ENCODE peak calls at places on chromosomes 16 and 17, in nine cellular contexts. One of them, this sample, is unnamed.

GRCh38 chr17:17752822-17753448 is 71.7 kb downstream of the RAI1 start:
- DNase-seq in stimulated activated CD8-positive, alpha-beta memory T cell treated with anti-CD3 and anti-CD28 coated beads, Interleukin-7, amount 100 ng/mL, for 1 hour: no peak
- DNase-seq in activated naive CD8-positive, alpha-beta T cell treated with anti-CD3 and anti-CD28 coated beads for 36 hours: no peak
- DNase-seq in cardiac muscle cell: no peak
- DNase-seq in effector CD4-positive, alpha-beta T cell: no peak
- DNase-seq in activated T-cell treated with anti-CD3 and anti-CD28 coated beads, Interleukin-2, amount 50 U/mL, for 24 hours: no peak
- DNase-seq in HuH-7: no peak
- DNase-seq in effector memory CD4-positive, alpha-beta T cell: no peak
- DNase-seq in KG1: no peak
- DNase-seq in this sample: no peak

GRCh38 chr17:77881545-77881944 is 77.0 kb upstream of the TNRC6C start:
- DNase-seq in activated naive CD8-positive, alpha-beta T cell treated with anti-CD3 and anti-CD28 coated beads for 36 hours: peak; percentile 78
- DNase-seq in activated T-cell treated with anti-CD3 and anti-CD28 coated beads, Interleukin-2, amount 50 U/mL, for 24 hours: peak; percentile 71
- DNase-seq in stimulated activated CD8-positive, alpha-beta memory T cell treated with anti-CD3 and anti-CD28 coated beads, Interleukin-7, amount 100 ng/mL, for 1 hour: peak; percentile 62
- DNase-seq in effector memory CD4-positive, alpha-beta T cell: peak; percentile 72
- DNase-seq in HuH-7: no peak
- DNase-seq in KG1: peak; percentile 80
- DNase-seq in cardiac muscle cell: peak; percentile 90
- DNase-seq in effector CD4-positive, alpha-beta T cell: peak; percentile 54
- DNase-seq in this sample: peak; percentile 72

GRCh38 chr16:26666486-26666885 is 400.2 kb upstream of the C16orf82 start:
- DNase-seq in activated naive CD8-positive, alpha-beta T cell treated with anti-CD3 and anti-CD28 coated beads for 36 hours: no peak
- DNase-seq in effector memory CD4-positive, alpha-beta T cell: no peak
- DNase-seq in KG1: no peak
- DNase-seq in effector CD4-positive, alpha-beta T cell: no peak
- DNase-seq in HuH-7: no peak
- DNase-seq in activated T-cell treated with anti-CD3 and anti-CD28 coated beads, Interleukin-2, amount 50 U/mL, for 24 hours: no peak
- DNase-seq in stimulated activated CD8-positive, alpha-beta memory T cell treated with anti-CD3 and anti-CD28 coated beads, Interleukin-7, amount 100 ng/mL, for 1 hour: no peak
- DNase-seq in cardiac muscle cell: no peak
- DNase-seq in this sample: no peak

GRCh38 chr17:979539-980405 is at the start of gene NXN:
- DNase-seq in cardiac muscle cell: peak; percentile 83
- DNase-seq in effector CD4-positive, alpha-beta T cell: peak; percentile 89
- DNase-seq in stimulated activated CD8-positive, alpha-beta memory T cell treated with anti-CD3 and anti-CD28 coated beads, Interleukin-7, amount 100 ng/mL, for 1 hour: peak; percentile 88
- DNase-seq in activated T-cell treated with anti-CD3 and anti-CD28 coated beads, Interleukin-2, amount 50 U/mL, for 24 hours: peak; percentile 93
- DNase-seq in KG1: no peak
- DNase-seq in HuH-7: peak; percentile 71
- DNase-seq in activated naive CD8-positive, alpha-beta T cell treated with anti-CD3 and anti-CD28 coated beads for 36 hours: peak; percentile 87
- DNase-seq in effector memory CD4-positive, alpha-beta T cell: peak; percentile 88
- DNase-seq in this sample: peak; percentile 54

GRCh38 chr17:2444382-2444781 is 43.5 kb upstream of the MNT start:
- DNase-seq in activated T-cell treated with anti-CD3 and anti-CD28 coated beads, Interleukin-2, amount 50 U/mL, for 24 hours: no peak
- DNase-seq in stimulated activated CD8-positive, alpha-beta memory T cell treated with anti-CD3 and anti-CD28 coated beads, Interleukin-7, amount 100 ng/mL, for 1 hour: no peak
- DNase-seq in effector memory CD4-positive, alpha-beta T cell: no peak
- DNase-seq in effector CD4-positive, alpha-beta T cell: no peak
- DNase-seq in KG1: no peak
- DNase-seq in HuH-7: no peak
- DNase-seq in activated naive CD8-positive, alpha-beta T cell treated with anti-CD3 and anti-CD28 coated beads for 36 hours: no peak
- DNase-seq in cardiac muscle cell: no peak
- DNase-seq in this sample: no peak

GRCh38 chr17:62859146-62859545 is 51.0 kb upstream of the MARCHF10 start:
- DNase-seq in KG1: no peak
- DNase-seq in stimulated activated CD8-positive, alpha-beta memory T cell treated with anti-CD3 and anti-CD28 coated beads, Interleukin-7, amount 100 ng/mL, for 1 hour: no peak
- DNase-seq in effector CD4-positive, alpha-beta T cell: no peak
- DNase-seq in activated T-cell treated with anti-CD3 and anti-CD28 coated beads, Interleukin-2, amount 50 U/mL, for 24 hours: no peak
- DNase-seq in effector memory CD4-positive, alpha-beta T cell: no peak
- DNase-seq in cardiac muscle cell: peak; percentile 90
- DNase-seq in HuH-7: no peak
- DNase-seq in activated naive CD8-positive, alpha-beta T cell treated with anti-CD3 and anti-CD28 coated beads for 36 hours: no peak
- DNase-seq in this sample: peak; percentile 59

GRCh38 chr16:81204794-81205680 is 33.5 kb upstream of the BCO1 start:
- DNase-seq in stimulated activated CD8-positive, alpha-beta memory T cell treated with anti-CD3 and anti-CD28 coated beads, Interleukin-7, amount 100 ng/mL, for 1 hour: no peak
- DNase-seq in KG1: peak; percentile 54
- DNase-seq in effector CD4-positive, alpha-beta T cell: peak; percentile 18
- DNase-seq in activated naive CD8-positive, alpha-beta T cell treated with anti-CD3 and anti-CD28 coated beads for 36 hours: no peak
- DNase-seq in effector memory CD4-positive, alpha-beta T cell: no peak
- DNase-seq in HuH-7: peak; percentile 65
- DNase-seq in activated T-cell treated with anti-CD3 and anti-CD28 coated beads, Interleukin-2, amount 50 U/mL, for 24 hours: peak; percentile 32
- DNase-seq in cardiac muscle cell: peak; percentile 78
- DNase-seq in this sample: peak; percentile 64

GRCh38 chr17:56804454-56804853 is 29.3 kb downstream of the C17orf67 start:
- DNase-seq in activated T-cell treated with anti-CD3 and anti-CD28 coated beads, Interleukin-2, amount 50 U/mL, for 24 hours: no peak
- DNase-seq in activated naive CD8-positive, alpha-beta T cell treated with anti-CD3 and anti-CD28 coated beads for 36 hours: no peak
- DNase-seq in KG1: no peak
- DNase-seq in effector CD4-positive, alpha-beta T cell: no peak
- DNase-seq in effector memory CD4-positive, alpha-beta T cell: no peak
- DNase-seq in HuH-7: no peak
- DNase-seq in cardiac muscle cell: no peak
- DNase-seq in stimulated activated CD8-positive, alpha-beta memory T cell treated with anti-CD3 and anti-CD28 coated beads, Interleukin-7, amount 100 ng/mL, for 1 hour: no peak
- DNase-seq in this sample: no peak

GRCh38 chr16:77231047-77231446 is 31.8 kb downstream of the SYCE1L start:
- DNase-seq in activated T-cell treated with anti-CD3 and anti-CD28 coated beads, Interleukin-2, amount 50 U/mL, for 24 hours: no peak
- DNase-seq in activated naive CD8-positive, alpha-beta T cell treated with anti-CD3 and anti-CD28 coated beads for 36 hours: no peak
- DNase-seq in KG1: no peak
- DNase-seq in stimulated activated CD8-positive, alpha-beta memory T cell treated with anti-CD3 and anti-CD28 coated beads, Interleukin-7, amount 100 ng/mL, for 1 hour: no peak
- DNase-seq in HuH-7: no peak
- DNase-seq in effector CD4-positive, alpha-beta T cell: no peak
- DNase-seq in effector memory CD4-positive, alpha-beta T cell: no peak
- DNase-seq in cardiac muscle cell: no peak
- DNase-seq in this sample: no peak

GRCh38 chr16:58459344-58460218 is 40.4 kb upstream of the NDRG4 start:
- DNase-seq in effector CD4-positive, alpha-beta T cell: no peak
- DNase-seq in HuH-7: no peak
- DNase-seq in KG1: no peak
- DNase-seq in effector memory CD4-positive, alpha-beta T cell: no peak
- DNase-seq in activated T-cell treated with anti-CD3 and anti-CD28 coated beads, Interleukin-2, amount 50 U/mL, for 24 hours: peak; percentile 52
- DNase-seq in cardiac muscle cell: peak; percentile 34
- DNase-seq in activated naive CD8-positive, alpha-beta T cell treated with anti-CD3 and anti-CD28 coated beads for 36 hours: peak; percentile 61
- DNase-seq in stimulated activated CD8-positive, alpha-beta memory T cell treated with anti-CD3 and anti-CD28 coated beads, Interleukin-7, amount 100 ng/mL, for 1 hour: no peak
- DNase-seq in this sample: peak; percentile 36

GRCh38 chr17:61461967-61462733 is 9.9 kb downstream of the TBX4 start:
- DNase-seq in effector CD4-positive, alpha-beta T cell: no peak
- DNase-seq in activated T-cell treated with anti-CD3 and anti-CD28 coated beads, Interleukin-2, amount 50 U/mL, for 24 hours: peak; percentile 27
- DNase-seq in KG1: no peak
- DNase-seq in stimulated activated CD8-positive, alpha-beta memory T cell treated with anti-CD3 and anti-CD28 coated beads, Interleukin-7, amount 100 ng/mL, for 1 hour: no peak
- DNase-seq in effector memory CD4-positive, alpha-beta T cell: no peak
- DNase-seq in activated naive CD8-positive, alpha-beta T cell treated with anti-CD3 and anti-CD28 coated beads for 36 hours: no peak
- DNase-seq in HuH-7: peak; percentile 62
- DNase-seq in cardiac muscle cell: peak; percentile 18
- DNase-seq in this sample: no peak

GRCh38 chr16:58614212-58614611 is 15.4 kb downstream of the CNOT1 start:
- DNase-seq in stimulated activated CD8-positive, alpha-beta memory T cell treated with anti-CD3 and anti-CD28 coated beads, Interleukin-7, amount 100 ng/mL, for 1 hour: no peak
- DNase-seq in cardiac muscle cell: peak; percentile 62
- DNase-seq in effector memory CD4-positive, alpha-beta T cell: no peak
- DNase-seq in activated T-cell treated with anti-CD3 and anti-CD28 coated beads, Interleukin-2, amount 50 U/mL, for 24 hours: no peak
- DNase-seq in effector CD4-positive, alpha-beta T cell: no peak
- DNase-seq in HuH-7: no peak
- DNase-seq in activated naive CD8-positive, alpha-beta T cell treated with anti-CD3 and anti-CD28 coated beads for 36 hours: no peak
- DNase-seq in KG1: no peak
- DNase-seq in this sample: peak; percentile 78

GRCh38 chr16:26598061-26598460 is 468.7 kb upstream of the C16orf82 start:
- DNase-seq in KG1: no peak
- DNase-seq in effector memory CD4-positive, alpha-beta T cell: peak; percentile 41
- DNase-seq in stimulated activated CD8-positive, alpha-beta memory T cell treated with anti-CD3 and anti-CD28 coated beads, Interleukin-7, amount 100 ng/mL, for 1 hour: peak; percentile 6
- DNase-seq in cardiac muscle cell: no peak
- DNase-seq in HuH-7: no peak
- DNase-seq in effector CD4-positive, alpha-beta T cell: peak; percentile 29
- DNase-seq in activated naive CD8-positive, alpha-beta T cell treated with anti-CD3 and anti-CD28 coated beads for 36 hours: peak; percentile 70
- DNase-seq in activated T-cell treated with anti-CD3 and anti-CD28 coated beads, Interleukin-2, amount 50 U/mL, for 24 hours: peak; percentile 66
- DNase-seq in this sample: no peak

GRCh38 chr17:19331553-19332245 is 30.8 kb downstream of the B9D1 start:
- DNase-seq in stimulated activated CD8-positive, alpha-beta memory T cell treated with anti-CD3 and anti-CD28 coated beads, Interleukin-7, amount 100 ng/mL, for 1 hour: no peak
- DNase-seq in activated T-cell treated with anti-CD3 and anti-CD28 coated beads, Interleukin-2, amount 50 U/mL, for 24 hours: no peak
- DNase-seq in HuH-7: no peak
- DNase-seq in KG1: no peak
- DNase-seq in cardiac muscle cell: no peak
- DNase-seq in activated naive CD8-positive, alpha-beta T cell treated with anti-CD3 and anti-CD28 coated beads for 36 hours: no peak
- DNase-seq in effector CD4-positive, alpha-beta T cell: no peak
- DNase-seq in effector memory CD4-positive, alpha-beta T cell: no peak
- DNase-seq in this sample: no peak

GRCh38 chr17:35714988-35715387 is 16.5 kb upstream of the RASL10B start:
- DNase-seq in effector memory CD4-positive, alpha-beta T cell: no peak
- DNase-seq in cardiac muscle cell: no peak
- DNase-seq in HuH-7: no peak
- DNase-seq in stimulated activated CD8-positive, alpha-beta memory T cell treated with anti-CD3 and anti-CD28 coated beads, Interleukin-7, amount 100 ng/mL, for 1 hour: no peak
- DNase-seq in effector CD4-positive, alpha-beta T cell: no peak
- DNase-seq in KG1: no peak
- DNase-seq in activated T-cell treated with anti-CD3 and anti-CD28 coated beads, Interleukin-2, amount 50 U/mL, for 24 hours: no peak
- DNase-seq in activated naive CD8-positive, alpha-beta T cell treated with anti-CD3 and anti-CD28 coated beads for 36 hours: no peak
- DNase-seq in this sample: no peak

GRCh38 chr17:16935786-16936185 is 36.1 kb downstream of the TNFRSF13B start:
- DNase-seq in effector CD4-positive, alpha-beta T cell: no peak
- DNase-seq in stimulated activated CD8-positive, alpha-beta memory T cell treated with anti-CD3 and anti-CD28 coated beads, Interleukin-7, amount 100 ng/mL, for 1 hour: no peak
- DNase-seq in effector memory CD4-positive, alpha-beta T cell: no peak
- DNase-seq in activated T-cell treated with anti-CD3 and anti-CD28 coated beads, Interleukin-2, amount 50 U/mL, for 24 hours: no peak
- DNase-seq in HuH-7: no peak
- DNase-seq in KG1: no peak
- DNase-seq in cardiac muscle cell: no peak
- DNase-seq in activated naive CD8-positive, alpha-beta T cell treated with anti-CD3 and anti-CD28 coated beads for 36 hours: no peak
- DNase-seq in this sample: no peak

This sample was measured in astrocyte of the spinal cord.